ENCODE peak calls at places on chromosome 13, in nine cellular contexts. M is activated naive CD4-positive, alpha-beta T cell; O is AG10803; G is AG09319; Y is PC-9; Q is putamen; H is midbrain; T is lower lobe of right lung; U is kidney glomerular epithelial cell. V is an unnamed sample.

GRCh38 chr13:52454459-52454824 is 836 bp upstream of the CKAP2 start:
- DNase-seq in M (no peak), O (no peak), G (no peak), Y (no peak), Q (no peak), H (no peak), T (no peak), U (no peak), V (no peak)

GRCh38 chr13:93915269-93915809 is 564.1 kb downstream of the DCT start:
- DNase-seq in M (no peak), O (peak), G (peak), Y (no peak), Q (no peak), H (no peak), T (no peak), U (peak), V (peak)

GRCh38 chr13:27023385-27023784 is 148.2 kb downstream of the USP12 start:
- DNase-seq in M (no peak), O (no peak), G (no peak), Y (no peak), Q (no peak), H (no peak), T (no peak), U (no peak), V (no peak)

GRCh38 chr13:83221813-83222241 is 660.4 kb downstream of the SLITRK1 start:
- DNase-seq in M (no peak), O (peak), G (peak), Y (no peak), Q (no peak), H (no peak), T (no peak), U (no peak), V (peak)

GRCh38 chr13:48096670-48097069 is 1.8 kb upstream of the MED4 start:
- DNase-seq in M (no peak), O (no peak), G (no peak), Y (no peak), Q (no peak), H (no peak), T (no peak), U (no peak), V (no peak)

GRCh38 chr13:23965346-23965745 is 68.0 kb upstream of the C1QTNF9B start:
- DNase-seq in M (no peak), O (no peak), G (no peak), Y (no peak), Q (no peak), H (no peak), T (no peak), U (no peak), V (no peak)

GRCh38 chr13:45623516-45624090 is 8.1 kb upstream of the ERICH6B start:
- DNase-seq in M (no peak), O (peak), G (no peak), Y (no peak), Q (no peak), H (no peak), T (no peak), U (peak), V (no peak)

GRCh38 chr13:73870970-73871935 is 263.0 kb downstream of the KLF12 start:
- DNase-seq in M (no peak), O (peak), G (peak), Y (no peak), Q (no peak), H (no peak), T (no peak), U (peak), V (no peak)

GRCh38 chr13:19172007-19172646 is 9.5 kb downstream of the TUBA3C start:
- DNase-seq in M (no peak), O (no peak), G (no peak), Y (no peak), Q (no peak), H (no peak), T (no peak), U (no peak), V (no peak)

GRCh38 chr13:75299913-75300862 is 181.8 kb downstream of the TBC1D4 start:
- DNase-seq in M (no peak), O (peak), G (no peak), Y (no peak), Q (no peak), H (no peak), T (no peak), U (no peak), V (peak)

GRCh38 chr13:112579310-112579843 is 8.6 kb downstream of the TUBGCP3 start:
- DNase-seq in M (no peak), O (no peak), G (no peak), Y (no peak), Q (peak), H (no peak), T (no peak), U (no peak), V (no peak)

GRCh38 chr13:88764103-88764502 is 1092.9 kb downstream of the SLITRK5 start:
- DNase-seq in M (no peak), O (no peak), G (no peak), Y (no peak), Q (no peak), H (no peak), T (no peak), U (no peak), V (no peak)

GRCh38 chr13:26558074-26558805 is 757 bp downstream of the WASF3 start:
- DNase-seq in M (no peak), O (peak), G (no peak), Y (no peak), Q (no peak), H (no peak), T (peak), U (peak), V (no peak)

GRCh38 chr13:93249259-93249917 is 22.8 kb downstream of the GPC6 start:
- DNase-seq in M (no peak), O (peak), G (no peak), Y (peak), Q (no peak), H (no peak), T (no peak), U (peak), V (no peak)

GRCh38 chr13:100434010-100434763 is 154.4 kb downstream of the GGACT start:
- DNase-seq in M (no peak), O (peak), G (no peak), Y (peak), Q (no peak), H (no peak), T (no peak), U (peak), V (peak)

GRCh38 chr13:79435549-79435948 is 29.5 kb upstream of the RBM26 start:
- DNase-seq in M (no peak), O (peak), G (no peak), Y (peak), Q (no peak), H (no peak), T (no peak), U (no peak), V (peak)

GRCh38 chr13:42487221-42487620 is 86.7 kb upstream of the TNFSF11 start:
- DNase-seq in M (no peak), O (no peak), G (no peak), Y (peak), Q (no peak), H (no peak), T (no peak), U (no peak), V (no peak)

GRCh38 chr13:68168448-68168847 is 938.3 kb upstream of the PCDH9 start:
- DNase-seq in M (no peak), O (no peak), G (no peak), Y (no peak), Q (no peak), H (no peak), T (no peak), U (no peak), V (no peak)

GRCh38 chr13:23674795-23675640 is 104.8 kb downstream of the TNFRSF19 start:
- DNase-seq in M (no peak), O (peak), G (peak), Y (peak), Q (no peak), H (no peak), T (no peak), U (no peak), V (no peak)